ENCODE peak calls at places on chromosome 11, in seven cellular contexts. K, I, Y, D, J, C and H are unnamed samples.

GRCh38 chr11:116586392-116586791 is 186.4 kb downstream of the BUD13 start:
- DNase-seq in K (no peak), I (no peak), Y (no peak), D (no peak), J (no peak), C (no peak), H (no peak)

GRCh38 chr11:101442171-101442570 is 141.6 kb downstream of the TRPC6 start:
- DNase-seq in K (no peak), I (no peak), Y (no peak), D (no peak), J (peak), C (peak), H (no peak)

GRCh38 chr11:24754406-24754805 is 257.6 kb downstream of the LUZP2 start:
- DNase-seq in K (no peak), I (no peak), Y (no peak), D (no peak), J (no peak), C (no peak), H (no peak)

GRCh38 chr11:3136542-3137455 is 28.3 kb downstream of the OSBPL5 start:
- DNase-seq in K (no peak), I (no peak), Y (no peak), D (no peak), J (no peak), C (no peak), H (peak)

GRCh38 chr11:82845336-82846036 is 54.7 kb downstream of the PRCP start:
- DNase-seq in K (peak), I (no peak), Y (no peak), D (no peak), J (no peak), C (no peak), H (no peak)

GRCh38 chr11:112524808-112525207 is 264.1 kb upstream of the PLET1 start:
- DNase-seq in K (peak), I (no peak), Y (no peak), D (no peak), J (no peak), C (no peak), H (no peak)

GRCh38 chr11:69201764-69202370 is 46.1 kb downstream of the SMIM38 start:
- DNase-seq in K (no peak), I (no peak), Y (no peak), D (no peak), J (no peak), C (no peak), H (no peak)

GRCh38 chr11:17369094-17369493 is 17.5 kb downstream of the NCR3LG1 start:
- DNase-seq in K (no peak), I (no peak), Y (no peak), D (no peak), J (no peak), C (no peak), H (no peak)

GRCh38 chr11:111253131-111253530 is 7.6 kb downstream of the POU2AF2 start:
- DNase-seq in K (no peak), I (no peak), Y (no peak), D (no peak), J (no peak), C (no peak), H (no peak)

GRCh38 chr11:31236052-31236652 is 133.4 kb downstream of the DCDC1 start:
- DNase-seq in K (no peak), I (no peak), Y (no peak), D (no peak), J (no peak), C (peak), H (no peak)

GRCh38 chr11:123550620-123550917 is 103.9 kb downstream of the SCN3B start:
- DNase-seq in K (no peak), I (no peak), Y (no peak), D (no peak), J (no peak), C (no peak), H (no peak)

GRCh38 chr11:34238966-34239365 is 118.8 kb downstream of the ABTB2 start:
- DNase-seq in K (no peak), I (no peak), Y (no peak), D (no peak), J (no peak), C (no peak), H (no peak)

GRCh38 chr11:58900479-58901420 is 38.5 kb upstream of the GLYATL1 start:
- DNase-seq in K (peak), I (peak), Y (peak), D (no peak), J (peak), C (peak), H (no peak)